ENCODE peak calls at places on chromosome 17, in seven cellular contexts. C is IMR-90, V is heart left ventricle, X is stomach, N is sigmoid colon, P is ovary, K is transverse colon. D is an unnamed sample.

GRCh38 chr17:47204722-47205418 is 4.3 kb upstream of the MYL4 start:
- DNase-seq in C (peak; percentile 47), V (peak; percentile 48), X (no peak), N (no peak), P (no peak), K (no peak), D (no peak)

GRCh38 chr17:17151962-17152361 is 54.2 kb downstream of the PLD6 start:
- DNase-seq in C (peak; percentile 96), V (peak; percentile 84), X (peak; percentile 76), N (peak; percentile 96), P (peak; percentile 68), K (peak; percentile 63), D (peak; percentile 74)

GRCh38 chr17:82301300-82301915 is 16.0 kb downstream of the CD7 start:
- DNase-seq in C (no peak), V (no peak), X (no peak), N (peak; percentile 59), P (no peak), K (no peak), D (no peak)

GRCh38 chr17:17513626-17514025 is 17.4 kb upstream of the RASD1 start:
- DNase-seq in C (no peak), V (no peak), X (no peak), N (no peak), P (no peak), K (no peak), D (no peak)

GRCh38 chr17:67183531-67183930 is 61.5 kb downstream of the HELZ start:
- DNase-seq in C (no peak), V (no peak), X (no peak), N (no peak), P (no peak), K (no peak), D (no peak)

GRCh38 chr17:17576772-17577234 is 14.7 kb downstream of the PEMT start:
- DNase-seq in C (no peak), V (no peak), X (no peak), N (no peak), P (no peak), K (no peak), D (peak; percentile 38)

GRCh38 chr17:16820161-16820877 is 130.3 kb downstream of the CCDC144A start:
- DNase-seq in C (no peak), V (peak; percentile 49), X (no peak), N (no peak), P (no peak), K (peak; percentile 15), D (no peak)

GRCh38 chr17:62995377-62995885 is 29.4 kb downstream of the TANC2 start:
- DNase-seq in C (peak; percentile 43), V (no peak), X (peak; percentile 45), N (no peak), P (no peak), K (peak; percentile 29), D (no peak)

GRCh38 chr17:20116683-20117309 is 107.6 kb downstream of the SPECC1 start:
- DNase-seq in C (peak; percentile 41), V (peak; percentile 49), X (peak; percentile 39), N (no peak), P (peak; percentile 53), K (peak; percentile 33), D (peak; percentile 28)

GRCh38 chr17:3511841-3512511 is 36.2 kb downstream of the ASPA start:
- DNase-seq in C (no peak), V (no peak), X (no peak), N (peak; percentile 45), P (no peak), K (no peak), D (no peak)

GRCh38 chr17:50372222-50372621 is 762 bp downstream of the MRPL27 start:
- DNase-seq in C (no peak), V (no peak), X (no peak), N (no peak), P (no peak), K (no peak), D (no peak)

DNA sequence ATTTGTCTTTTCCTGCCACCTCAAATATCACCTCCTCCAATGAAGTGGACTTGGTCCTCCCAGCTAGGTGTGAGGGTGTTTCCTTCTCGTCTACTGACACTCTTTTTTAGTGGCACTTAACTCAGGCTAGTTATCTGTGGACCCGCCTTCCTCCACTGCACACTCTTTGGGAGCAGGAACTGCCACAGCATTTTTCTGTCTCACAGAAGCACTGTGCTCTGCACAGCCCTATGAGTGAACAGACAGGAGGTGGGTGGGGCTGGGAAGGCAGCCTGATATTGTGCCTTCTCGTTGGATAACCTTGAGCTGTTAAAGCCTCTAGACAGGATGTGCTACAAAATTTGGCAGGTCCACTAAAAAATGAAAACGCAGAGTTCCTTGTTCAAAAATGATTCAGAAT is 31.9 kb upstream of the HOXB13 start:
- DNase-seq in C (no peak), V (no peak), X (no peak), N (peak; percentile 5), P (no peak), K (peak; percentile 70), D (no peak)
- TF ChIP-seq POLR2A in C (no peak), V (no peak), X (no peak), N (peak; percentile 53), P (no peak), K (no peak), D (no peak)

GRCh38 chr17:39661044-39661406 is 4.1 kb upstream of the TCAP start:
- DNase-seq in C (no peak), V (no peak), X (no peak), N (no peak), P (no peak), K (no peak), D (no peak)

GRCh38 chr17:39660011-39660360 is 5.2 kb upstream of the TCAP start:
- DNase-seq in C (no peak), V (no peak), X (no peak), N (no peak), P (no peak), K (no peak), D (no peak)

GRCh38 chr17:39659286-39660010 is 5.7 kb upstream of the TCAP start:
- DNase-seq in C (no peak), V (peak; percentile 44), X (no peak), N (no peak), P (peak; percentile 53), K (no peak), D (no peak)

GRCh38 chr17:39661744-39662541 is 3.2 kb upstream of the TCAP start:
- DNase-seq in C (no peak), V (no peak), X (no peak), N (no peak), P (no peak), K (no peak), D (no peak)

GRCh38 chr17:39660397-39661043 is 4.6 kb upstream of the TCAP start:
- DNase-seq in C (no peak), V (no peak), X (no peak), N (no peak), P (no peak), K (no peak), D (no peak)
- H3K36me3 ChIP-seq in C (peaks cover 40% of the 10 kb centered on the region), V (peaks cover 19% of the 10 kb centered on the region), X (peaks cover 21% of the 10 kb centered on the region), N (peaks cover 63% of the 10 kb centered on the region), P (no peaks in the 10 kb centered on the region), K (no peaks in the 10 kb centered on the region), D (no peaks in the 10 kb centered on the region)

GRCh38 chr17:40705567-40705966 is 2.0 kb upstream of the KRT24 start:
- DNase-seq in C (no peak), V (no peak), X (no peak), N (no peak), P (no peak), K (no peak), D (no peak)

GRCh38 chr17:40699880-40700279 is 3.7 kb downstream of the KRT24 start:
- DNase-seq in C (no peak), V (no peak), X (no peak), N (no peak), P (no peak), K (no peak), D (peak; percentile 31)

GRCh38 chr17:40699359-40699758 is 4.2 kb downstream of the KRT24 start:
- DNase-seq in C (no peak), V (no peak), X (no peak), N (no peak), P (no peak), K (no peak), D (peak; percentile 61)

GRCh38 chr17:40703652-40704051 is at the start of gene KRT24:
- DNase-seq in C (no peak), V (no peak), X (no peak), N (no peak), P (no peak), K (no peak), D (no peak)

DNA sequence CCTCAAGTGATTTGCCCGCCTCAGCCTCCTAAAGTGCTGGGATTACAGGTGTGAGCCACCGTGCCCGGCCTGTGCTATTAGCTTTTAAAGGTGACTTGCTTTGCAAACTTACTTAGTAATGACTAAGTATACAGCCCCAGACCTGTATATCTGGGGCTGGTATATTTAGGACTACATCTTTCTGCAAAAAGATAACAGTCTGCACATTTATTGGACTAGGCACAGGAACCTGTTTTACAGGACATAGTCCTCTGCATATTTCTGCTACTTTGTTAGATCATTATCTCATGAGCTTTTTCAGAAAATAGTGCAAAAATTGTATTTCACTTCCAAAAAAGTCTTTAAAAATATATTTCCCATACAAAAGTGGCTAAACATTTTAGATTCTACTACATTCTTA is 1.3 kb downstream of the KRT24 start:
- DNase-seq in C (no peak), V (no peak), X (no peak), N (no peak), P (no peak), K (no peak), D (no peak)
- TF ChIP-seq POLR2A in C (no peak), V (no peak), X (no peak), N (no peak), P (no peak), K (no peak), D (no peak)

GRCh38 chr17:35847006-35847405 is 21.7 kb downstream of the HEATR9 start:
- DNase-seq in C (no peak), V (no peak), X (no peak), N (no peak), P (no peak), K (no peak), D (no peak)

GRCh38 chr17:35843698-35844097 is 25.0 kb downstream of the HEATR9 start:
- DNase-seq in C (no peak), V (no peak), X (no peak), N (no peak), P (no peak), K (no peak), D (no peak)

GRCh38 chr17:35842239-35842638 is 26.5 kb downstream of the HEATR9 start:
- DNase-seq in C (no peak), V (no peak), X (no peak), N (no peak), P (no peak), K (no peak), D (no peak)

GRCh38 chr17:35846055-35846809 is 22.5 kb downstream of the HEATR9 start:
- DNase-seq in C (peak; percentile 6), V (no peak), X (no peak), N (no peak), P (no peak), K (no peak), D (no peak)

GRCh38 chr17:35844547-35844946 is 24.1 kb downstream of the HEATR9 start:
- DNase-seq in C (no peak), V (no peak), X (no peak), N (no peak), P (no peak), K (no peak), D (no peak)
- H3K36me3 ChIP-seq in C (peaks cover 51% of the 10 kb centered on the region), V (peaks cover 94% of the 10 kb centered on the region), X (peaks cover 59% of the 10 kb centered on the region), N (peaks cover 95% of the 10 kb centered on the region), P (no peaks in the 10 kb centered on the region), K (no peaks in the 10 kb centered on the region), D (no peaks in the 10 kb centered on the region)

D was measured in uterus.